ENCODE peak calls at places on chromosomes 12 and 14, in five cellular contexts. N is kidney epithelial cell, Z is left ventricle myocardium inferior, S is cardiac fibroblast, J is AG09309. I is an unnamed sample.
A peak's percentile ranks its signal among the peaks of the same experiment; 100 is the strongest.

GRCh38 chr12:64611430-64612286 is 1.4 kb downstream of the RASSF3 start:
- DNase-seq in Z (peak; percentile 41), S (peak; percentile 41), J (no peak), N (no peak), I (no peak)

GRCh38 chr14:101198398-101199027 is 295.0 kb upstream of the RTL1 start:
- DNase-seq in N (no peak), J (no peak), Z (no peak), S (no peak), I (no peak)

GRCh38 chr14:85316701-85317100 is 213.2 kb upstream of the FLRT2 start:
- DNase-seq in J (no peak), S (no peak), Z (no peak), N (no peak), I (no peak)

GRCh38 chr12:125418902-125419564 is 353.8 kb downstream of the AACS start:
- DNase-seq in S (no peak), N (no peak), J (no peak), Z (no peak), I (no peak)

GRCh38 chr12:75981247-75981646 is 50.3 kb downstream of the PHLDA1 start:
- DNase-seq in J (no peak), S (no peak), N (no peak), Z (no peak), I (no peak)

GRCh38 chr12:27083861-27084271 is 1.5 kb upstream of the C12orf71 start:
- DNase-seq in N (peak; percentile 23), S (peak; percentile 83), J (peak; percentile 14), Z (no peak), I (peak; percentile 49)

GRCh38 chr14:66596241-66596985 is 88.5 kb downstream of the GPHN start:
- DNase-seq in N (no peak), J (no peak), Z (no peak), S (no peak), I (no peak)

GRCh38 chr14:93044116-93044515 is 71.6 kb downstream of the ITPK1 start:
- DNase-seq in J (no peak), N (no peak), S (no peak), Z (no peak), I (no peak)

GRCh38 chr14:94505641-94506040 is 3.6 kb downstream of the SERPINA12 start:
- DNase-seq in Z (no peak), J (no peak), N (no peak), S (no peak), I (no peak)

GRCh38 chr14:90453401-90453951 is 56.6 kb downstream of the CALM1 start:
- DNase-seq in Z (peak; percentile 24), J (no peak), N (no peak), S (peak; percentile 38), I (no peak)

GRCh38 chr12:110627500-110628195 is 13.7 kb downstream of the TCTN1 start:
- DNase-seq in N (no peak), Z (no peak), S (no peak), J (no peak), I (no peak)

GRCh38 chr12:122917508-122918227 is 21.7 kb upstream of the VPS37B start:
- DNase-seq in N (no peak), Z (peak; percentile 56), S (peak; percentile 88), J (no peak), I (no peak)

GRCh38 chr12:23815810-23816209 is 133.7 kb downstream of the SOX5 start:
- DNase-seq in J (no peak), S (no peak), Z (no peak), N (no peak), I (no peak)

GRCh38 chr12:85733984-85734383 is 102.2 kb downstream of the RASSF9 start:
- DNase-seq in Z (no peak), S (peak; percentile 16), J (no peak), N (no peak), I (no peak)

GRCh38 chr12:34203866-34204620 is 181.7 kb downstream of the ALG10 start:
- DNase-seq in Z (no peak), N (no peak), J (no peak), S (no peak), I (no peak)

GRCh38 chr12:110159671-110160245 is 35.6 kb downstream of the IFT81 start:
- DNase-seq in N (no peak), Z (no peak), S (no peak), J (no peak), I (no peak)

GRCh38 chr14:104598461-104599273 is 5.9 kb downstream of the TMEM179 start:
- DNase-seq in Z (no peak), N (no peak), J (no peak), S (no peak), I (no peak)

GRCh38 chr12:3841783-3842182 is 31.4 kb downstream of the PARP11 start:
- DNase-seq in Z (no peak), N (no peak), S (no peak), J (no peak), I (no peak)

GRCh38 chr14:52835122-52835903 is 43.9 kb upstream of the GNPNAT1 start:
- DNase-seq in S (peak; percentile 62), N (no peak), Z (no peak), J (no peak), I (no peak)

GRCh38 chr14:85471744-85472143 is 58.2 kb upstream of the FLRT2 start:
- DNase-seq in N (peak; percentile 72), J (peak; percentile 62), Z (no peak), S (peak; percentile 88), I (peak; percentile 49)

GRCh38 chr12:68239309-68239708 is 13.7 kb upstream of the IL26 start:
- DNase-seq in S (no peak), J (no peak), N (no peak), Z (no peak), I (no peak)

GRCh38 chr12:68235576-68235975 is 10.0 kb upstream of the IL26 start:
- DNase-seq in J (no peak), Z (no peak), S (no peak), N (no peak), I (no peak)

GRCh38 chr12:68236421-68237059 is 10.9 kb upstream of the IL26 start:
- DNase-seq in J (no peak), Z (no peak), N (no peak), S (no peak), I (no peak)

GRCh38 chr12:68237523-68238070 is 12.0 kb upstream of the IL26 start:
- DNase-seq in Z (no peak), J (no peak), N (no peak), S (no peak), I (no peak)

DNA sequence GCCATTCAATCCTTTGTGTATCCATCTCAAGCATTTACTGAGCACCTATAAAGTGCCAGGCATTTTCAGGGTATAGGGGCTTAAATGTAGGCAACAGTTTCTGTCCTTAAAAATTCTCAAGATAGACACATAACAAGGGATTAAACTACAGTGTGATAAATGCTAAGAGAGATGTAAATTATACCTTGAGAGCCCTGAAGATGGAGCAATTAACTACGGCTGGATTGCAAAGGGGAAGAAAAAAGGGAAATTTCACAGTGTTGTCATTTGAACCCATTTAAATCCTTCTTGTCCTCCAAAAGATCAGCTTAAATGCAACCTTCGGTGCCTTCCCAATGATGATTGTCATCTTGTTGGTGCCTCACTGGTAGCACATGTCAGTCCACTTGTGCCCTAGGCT is 11.5 kb upstream of the IL26 start:
- DNase-seq in N (no peak), S (peak; percentile 38), Z (no peak), J (no peak), I (no peak)
- TF ChIP-seq CTCF in N (no peak), S (no peak), Z (no peak), J (no peak), I (no peak)

DNA sequence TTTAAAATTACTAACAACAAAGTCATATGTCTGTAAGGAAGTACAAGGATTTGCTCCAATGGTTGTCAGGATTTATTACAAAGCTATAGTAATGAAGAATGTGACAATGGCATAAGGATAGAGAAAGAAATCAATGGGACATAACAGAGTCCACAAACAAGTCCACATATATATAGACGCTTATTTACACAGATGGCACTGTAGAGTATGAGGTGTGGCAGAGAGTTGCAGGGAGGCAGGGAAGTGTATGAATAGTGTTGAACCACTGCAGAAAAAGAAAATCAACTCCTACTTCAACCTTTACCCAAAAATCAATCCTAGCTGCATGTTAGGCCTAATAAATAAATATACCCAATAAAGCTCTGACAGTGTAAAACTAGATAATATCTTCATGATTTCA is 21.3 kb downstream of the SOS2 start:
- DNase-seq in J (no peak), S (no peak), Z (no peak), N (no peak), I (no peak)
- TF ChIP-seq CTCF in J (no peak), S (no peak), Z (no peak), N (no peak), I (no peak)

GRCh38 chr14:69327507-69327906 is 67.5 kb downstream of the GALNT16 start:
- DNase-seq in N (no peak), S (no peak), J (no peak), Z (no peak), I (no peak)

GRCh38 chr14:69326611-69327010 is 66.7 kb downstream of the GALNT16 start:
- DNase-seq in J (no peak), Z (no peak), N (no peak), S (no peak), I (no peak)

GRCh38 chr14:69325086-69325485 is 65.1 kb downstream of the GALNT16 start:
- DNase-seq in Z (no peak), N (no peak), S (no peak), J (no peak), I (no peak)

GRCh38 chr14:69324341-69324931 is 64.5 kb downstream of the GALNT16 start:
- DNase-seq in N (no peak), S (no peak), Z (no peak), J (no peak), I (no peak)

DNA sequence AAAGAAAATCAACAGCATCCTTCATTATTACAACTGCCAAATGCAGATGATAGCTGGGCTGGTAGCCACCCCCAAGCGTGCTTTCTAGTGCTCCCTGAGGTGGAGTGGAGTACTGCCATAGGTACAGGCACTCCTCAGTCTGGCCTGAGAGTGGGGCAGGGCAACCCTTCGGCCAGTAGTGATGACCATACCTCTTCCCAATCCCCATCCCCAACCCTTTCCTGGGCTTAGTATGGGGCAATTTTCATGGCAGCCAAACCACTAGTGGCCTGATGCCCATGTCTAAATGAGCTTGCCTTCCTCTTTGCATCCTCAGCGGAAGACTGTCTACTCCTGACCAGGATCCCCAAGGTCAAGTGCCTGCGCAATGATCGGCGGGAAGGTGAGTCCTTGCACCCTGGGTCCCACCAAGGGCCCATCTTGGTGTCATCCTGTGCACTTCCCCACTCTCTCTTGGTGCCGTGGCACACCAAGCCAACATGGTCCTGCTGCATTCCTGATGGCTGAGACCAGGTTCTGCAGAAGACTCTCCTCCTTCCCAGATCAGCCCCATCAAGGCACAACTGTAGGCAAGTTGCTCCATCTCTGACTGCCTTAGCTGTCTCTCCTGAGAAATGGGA is 65.8 kb downstream of the GALNT16 start:
- DNase-seq in S (no peak), Z (no peak), N (no peak), J (no peak), I (no peak)
- TF ChIP-seq CTCF in S (peak; percentile 21), Z (no peak), N (no peak), J (no peak), I (peak; percentile 28)

DNA sequence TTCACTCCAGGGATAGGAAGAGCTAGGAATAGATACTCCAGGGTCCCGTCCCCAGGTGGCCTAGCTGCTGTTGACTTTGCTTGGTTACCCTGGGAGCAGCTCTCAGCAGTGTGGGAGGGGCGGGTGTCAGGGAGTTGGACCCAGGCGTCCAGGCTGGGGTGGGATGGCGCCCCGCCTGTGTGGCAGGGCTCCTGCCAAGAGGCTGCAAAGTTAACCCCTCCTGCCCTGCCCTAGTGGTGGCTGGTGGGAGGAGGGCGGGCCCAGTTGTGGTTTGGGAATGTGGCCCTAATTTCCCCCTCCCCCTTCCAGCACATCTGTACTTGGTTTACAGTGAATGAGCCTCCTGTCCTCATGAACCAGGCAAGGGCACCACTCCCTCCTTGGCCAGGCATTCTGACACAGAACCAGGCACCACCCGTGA is 1.7 kb upstream of the RARG start:
- DNase-seq in J (no peak), S (no peak), Z (no peak), N (no peak), I (no peak)
- TF ChIP-seq CTCF in J (peak; percentile 11), S (no peak), Z (no peak), N (no peak), I (no peak)